ENCODE peak calls at places on chromosome 9, in eight cellular contexts. D, Q, A, M, V, W, U and I are unnamed samples. For H3K36me3 and H3K27me3, the result is how much of the 10 kb centered on the place peaks cover.

GRCh38 chr9:31612336-31613030 is 772.0 kb upstream of the ACO1 start:
- DNase-seq in U (no peak), A (no peak), D (no peak), Q (no peak), W (no peak), V (no peak), M (no peak), I (no peak)

GRCh38 chr9:120818595-120818994 is 24.1 kb downstream of the PSMD5 start:
- DNase-seq in U (no peak), D (no peak), V (no peak), M (no peak), A (no peak), W (no peak), Q (no peak), I (no peak)

GRCh38 chr9:69347607-69348006 is 22.6 kb downstream of the ENTREP1 start:
- DNase-seq in M (no peak), U (no peak), W (no peak), Q (no peak), D (no peak), V (no peak), A (no peak), I (no peak)

GRCh38 chr9:113511856-113512761 is 48.6 kb downstream of the RGS3 start:
- DNase-seq in D (no peak), W (no peak), A (peak), M (no peak), V (no peak), Q (no peak), U (peak), I (no peak)

GRCh38 chr9:6355728-6356127 is 27.6 kb downstream of the TPD52L3 start:
- DNase-seq in Q (no peak), D (no peak), U (no peak), W (no peak), V (no peak), A (no peak), M (no peak), I (no peak)

GRCh38 chr9:92100237-92100911 is 14.8 kb downstream of the SPTLC1 start:
- DNase-seq in Q (no peak), M (no peak), W (no peak), A (no peak), U (no peak), D (no peak), V (peak), I (no peak)

GRCh38 chr9:28264368-28264767 is 691.1 kb upstream of the C9orf72 start:
- DNase-seq in A (no peak), Q (no peak), V (no peak), D (no peak), W (no peak), M (no peak), U (no peak), I (no peak)

GRCh38 chr9:318646-319045 is 104.0 kb downstream of the DOCK8 start:
- DNase-seq in W (no peak), M (no peak), Q (no peak), A (no peak), V (no peak), U (no peak), D (no peak), I (no peak)

GRCh38 chr9:114291886-114292590 is 30.9 kb upstream of the ORM1 start:
- DNase-seq in Q (no peak), V (no peak), W (no peak), A (no peak), U (no peak), D (peak), M (peak), I (peak)

GRCh38 chr9:70642421-70642820 is 228.0 kb upstream of the KLF9 start:
- DNase-seq in D (no peak), U (no peak), V (no peak), Q (no peak), W (no peak), M (no peak), A (no peak), I (no peak)

GRCh38 chr9:99130069-99130468 is 25.2 kb downstream of the TGFBR1 start:
- DNase-seq in M (no peak), A (no peak), U (no peak), D (no peak), W (peak), V (no peak), Q (no peak), I (no peak)

GRCh38 chr9:105507096-105507495 is 50.8 kb upstream of the FKTN start:
- DNase-seq in D (no peak), V (no peak), A (no peak), Q (no peak), U (no peak), M (no peak), W (no peak), I (no peak)

GRCh38 chr9:113737414-113738271 is 138.5 kb upstream of the ZNF618 start:
- DNase-seq in Q (peak), A (no peak), W (peak), U (no peak), D (no peak), V (peak), M (no peak), I (peak)

GRCh38 chr9:91908293-91908623 is 41.8 kb downstream of the ROR2 start:
- DNase-seq in U (no peak), D (no peak), A (no peak), V (peak), W (no peak), M (no peak), Q (no peak), I (no peak)

GRCh38 chr9:99197124-99197630 is 24.6 kb downstream of the ALG2 start:
- DNase-seq in Q (no peak), V (no peak), D (no peak), W (no peak), A (no peak), M (no peak), U (no peak), I (no peak)

GRCh38 chr9:137095664-137096517 is 9.1 kb downstream of the MAN1B1 start:
- DNase-seq in A (peak), Q (no peak), M (no peak), V (no peak), D (no peak), U (peak), W (peak), I (no peak)

GRCh38 chr9:123111977-123112869 is 78.8 kb downstream of the GPR21 start:
- DNase-seq in D (no peak), M (no peak), A (no peak), U (no peak), Q (peak), V (peak), W (peak), I (peak)

GRCh38 chr9:15160673-15161072 is 146.3 kb downstream of the TTC39B start:
- DNase-seq in M (no peak), V (no peak), W (no peak), U (no peak), A (no peak), Q (no peak), D (no peak), I (no peak)

GRCh38 chr9:4686584-4686983 is 7.2 kb downstream of the CDC37L1 start:
- DNase-seq in D (no peak), V (no peak), W (no peak), M (no peak), U (no peak), A (no peak), Q (no peak), I (no peak)

GRCh38 chr9:4689013-4689412 is 9.6 kb downstream of the CDC37L1 start:
- DNase-seq in D (no peak), W (no peak), Q (no peak), U (no peak), V (no peak), A (no peak), M (no peak), I (no peak)

GRCh38 chr9:4691794-4692193 is 12.4 kb downstream of the CDC37L1 start:
- DNase-seq in V (no peak), Q (no peak), W (no peak), D (no peak), M (no peak), U (no peak), A (no peak), I (no peak)

GRCh38 chr9:4689687-4690104 is 10.3 kb downstream of the CDC37L1 start:
- DNase-seq in Q (no peak), A (no peak), V (no peak), D (no peak), M (no peak), U (no peak), W (no peak), I (no peak)

GRCh38 chr9:4690144-4690543 is 10.8 kb downstream of the CDC37L1 start:
- DNase-seq in M (no peak), V (no peak), Q (no peak), U (no peak), A (no peak), W (no peak), D (no peak), I (no peak)
- H3K36me3 ChIP-seq in M (under half), V (under half), Q (under half), U (under half), A (under half), W (under half), D (under half), I (under half)

GRCh38 chr9:33331411-33331891 is 41.1 kb downstream of the NFX1 start:
- DNase-seq in V (no peak), Q (no peak), D (no peak), W (no peak), U (no peak), M (no peak), A (no peak), I (no peak)

GRCh38 chr9:33329117-33329563 is 38.8 kb downstream of the NFX1 start:
- DNase-seq in A (no peak), W (no peak), Q (peak), U (no peak), D (peak), M (peak), V (no peak), I (no peak)

GRCh38 chr9:33329996-33330395 is 39.7 kb downstream of the NFX1 start:
- DNase-seq in W (no peak), V (no peak), Q (no peak), M (no peak), A (no peak), U (no peak), D (no peak), I (no peak)
- H3K4me3 ChIP-seq in W (no peak), V (no peak), Q (no peak), M (no peak), A (no peak), U (no peak), D (no peak), I (no peak)

GRCh38 chr9:74500584-74500924 is 3.4 kb downstream of the RORB start:
- DNase-seq in A (no peak), Q (no peak), U (no peak), W (peak), V (peak), M (no peak), D (no peak), I (peak)
- H3K27me3 ChIP-seq in A (under half), Q (under half), U (under half), W (half or more), V (under half), M (under half), D (under half), I (half or more)

DNA sequence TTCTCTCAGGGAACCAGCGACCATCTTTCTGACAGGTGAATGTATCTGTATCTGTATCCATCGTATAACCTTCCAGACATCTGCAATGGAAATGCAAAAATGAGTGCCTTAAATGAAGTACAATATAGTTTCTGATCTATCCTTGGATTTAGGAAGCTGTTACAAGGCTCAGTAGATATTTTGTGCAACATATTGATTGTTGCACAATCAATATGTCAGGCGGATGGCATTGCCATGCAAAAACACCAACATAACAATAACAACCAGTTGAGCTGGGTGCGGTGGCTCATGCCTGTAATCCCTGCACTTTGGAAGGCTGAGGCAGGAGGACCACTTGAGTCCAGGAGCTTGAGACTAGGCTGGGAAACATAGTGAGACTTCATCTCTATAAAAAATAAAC is 66.8 kb upstream of the TXNDC8 start:
- DNase-seq in U (no peak), M (no peak), A (no peak), D (no peak), V (no peak), W (no peak), Q (no peak), I (no peak)
- H3K36me3 ChIP-seq in U (under half), M (under half), A (under half), D (under half), V (under half), W (under half), Q (under half), I (under half)

GRCh38 chr9:2985343-2985742 is 141.4 kb upstream of the PUM3 start:
- DNase-seq in M (no peak), A (no peak), Q (peak), U (no peak), D (no peak), V (no peak), W (no peak), I (no peak)

GRCh38 chr9:2992427-2992826 is 148.5 kb upstream of the PUM3 start:
- DNase-seq in D (no peak), M (no peak), Q (no peak), U (no peak), A (no peak), W (no peak), V (no peak), I (no peak)

GRCh38 chr9:2984481-2984880 is 140.6 kb upstream of the PUM3 start:
- DNase-seq in V (no peak), A (no peak), Q (no peak), W (no peak), M (no peak), D (no peak), U (no peak), I (no peak)

GRCh38 chr9:2991292-2991691 is 147.4 kb upstream of the PUM3 start:
- DNase-seq in V (no peak), Q (no peak), U (no peak), A (no peak), M (no peak), D (no peak), W (no peak), I (no peak)

DNA sequence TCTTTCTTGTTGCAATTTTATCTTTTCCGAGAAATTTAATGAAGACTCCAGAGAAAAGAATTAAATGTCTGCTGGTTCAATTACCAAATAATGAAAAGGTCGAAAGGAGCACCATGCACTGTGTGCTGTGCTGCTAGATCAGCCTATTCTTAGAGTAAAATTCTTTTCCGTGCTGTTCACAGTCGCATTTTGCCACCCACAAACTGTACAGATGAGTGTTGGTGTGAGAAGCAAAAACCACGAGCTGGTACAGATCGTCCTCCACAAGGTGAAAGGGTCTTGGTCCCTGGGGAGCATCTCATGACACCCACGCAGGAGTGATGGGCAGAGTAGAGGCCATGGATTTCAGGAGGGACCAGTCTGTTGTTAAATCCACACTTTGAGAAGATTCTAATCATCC is 143.8 kb upstream of the PUM3 start:
- DNase-seq in Q (no peak), A (no peak), D (no peak), V (no peak), U (no peak), M (no peak), W (no peak), I (no peak)
- H3K4me3 ChIP-seq in Q (no peak), A (no peak), D (no peak), V (no peak), U (no peak), M (no peak), W (no peak), I (no peak)

DNA sequence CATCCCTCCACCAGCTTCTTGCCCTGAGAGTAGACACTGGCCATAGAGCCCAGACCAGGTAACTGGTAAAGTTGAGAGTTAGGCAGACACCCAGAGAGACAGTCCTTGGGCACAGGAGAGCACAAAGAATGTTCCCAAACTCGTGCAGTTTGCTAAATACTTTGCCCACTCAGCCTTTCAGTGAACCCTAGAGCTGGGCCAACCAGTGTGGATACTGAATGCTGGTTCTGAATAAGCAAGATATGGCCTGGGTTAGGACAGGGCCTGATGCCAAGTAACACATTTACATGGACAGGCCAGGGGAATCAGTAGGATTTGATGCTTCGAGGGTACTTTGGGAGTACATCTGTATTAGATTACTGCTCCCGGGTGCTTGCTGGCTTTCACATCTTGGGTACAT is 185.4 kb downstream of the SH3GL2 start:
- DNase-seq in D (no peak), A (no peak), Q (no peak), U (no peak), V (no peak), W (no peak), M (no peak), I (no peak)
- H3K27me3 ChIP-seq in D (under half), A (under half), Q (under half), U (under half), V (under half), W (under half), M (under half), I (under half)

DNA sequence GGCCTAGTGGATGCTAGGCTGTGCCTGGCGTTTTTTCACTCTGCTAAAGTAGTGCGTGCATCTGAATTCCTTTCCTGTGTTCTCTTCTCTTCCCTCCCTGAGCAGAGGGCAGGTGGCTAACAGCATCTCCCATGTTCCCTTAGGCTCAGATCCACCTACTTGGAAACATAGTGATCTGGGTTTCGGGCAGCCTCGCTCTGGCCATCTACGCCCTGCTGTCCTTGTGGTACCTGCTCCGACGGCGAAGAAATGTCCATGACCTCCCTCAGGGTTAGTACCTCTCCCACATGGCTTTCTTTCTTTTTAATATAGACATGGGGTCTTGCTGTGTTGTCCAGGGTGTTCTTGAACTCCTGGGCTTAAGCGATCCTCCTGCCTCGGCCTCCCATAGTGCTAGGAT is 9.9 kb downstream of the UCK1 start:
- DNase-seq in W (no peak), U (no peak), D (no peak), M (no peak), V (no peak), Q (no peak), A (no peak), I (peak)
- H3K36me3 ChIP-seq in W (under half), U (half or more), D (under half), M (half or more), V (under half), Q (under half), A (half or more), I (under half)

GRCh38 chr9:128372188-128372641 is 1.0 kb downstream of the URM1 start:
- DNase-seq in M (no peak), W (no peak), U (no peak), D (no peak), V (no peak), Q (no peak), A (no peak), I (no peak)
- H3K4me3 ChIP-seq in M (peak), W (peak), U (peak), D (peak), V (peak), Q (peak), A (peak), I (peak)